ENCODE peak calls at places on chromosomes 1 and 21, in nine cellular contexts. One of them, this sample, is unnamed.
A peak's percentile ranks its signal among the peaks of the same experiment; 100 is the strongest.

GRCh38 chr21:38913120-38913975 is 107.6 kb downstream of the ETS2 start:
- DNase-seq in ACHN: peak; percentile 32
- DNase-seq in SK-N-DZ: no peak
- DNase-seq in kidney glomerular epithelial cell: no peak
- DNase-seq in CD4-positive, CD25-positive, alpha-beta regulatory T cell: no peak
- DNase-seq in activated T-cell treated with anti-CD3 and anti-CD28 coated beads, Interleukin-2, amount 50 U/mL, for 4 hours: no peak
- DNase-seq in CD8-positive, alpha-beta memory T cell: no peak
- DNase-seq in fibroblast of the conjunctiva: no peak
- DNase-seq in T-cell: no peak
- DNase-seq in this sample: peak; percentile 35

GRCh38 chr1:5898266-5898665 is 94.0 kb downstream of the NPHP4 start:
- DNase-seq in SK-N-DZ: no peak
- DNase-seq in fibroblast of the conjunctiva: no peak
- DNase-seq in ACHN: no peak
- DNase-seq in CD8-positive, alpha-beta memory T cell: no peak
- DNase-seq in T-cell: no peak
- DNase-seq in activated T-cell treated with anti-CD3 and anti-CD28 coated beads, Interleukin-2, amount 50 U/mL, for 4 hours: no peak
- DNase-seq in CD4-positive, CD25-positive, alpha-beta regulatory T cell: no peak
- DNase-seq in kidney glomerular epithelial cell: no peak
- DNase-seq in this sample: no peak

GRCh38 chr1:217029311-217030157 is 306.3 kb upstream of the ESRRG start:
- DNase-seq in SK-N-DZ: no peak
- DNase-seq in fibroblast of the conjunctiva: no peak
- DNase-seq in CD8-positive, alpha-beta memory T cell: no peak
- DNase-seq in CD4-positive, CD25-positive, alpha-beta regulatory T cell: no peak
- DNase-seq in kidney glomerular epithelial cell: peak; percentile 68
- DNase-seq in activated T-cell treated with anti-CD3 and anti-CD28 coated beads, Interleukin-2, amount 50 U/mL, for 4 hours: no peak
- DNase-seq in T-cell: no peak
- DNase-seq in ACHN: peak; percentile 82
- DNase-seq in this sample: no peak

GRCh38 chr1:89425056-89425455 is 61.2 kb downstream of the GBP6 start:
- DNase-seq in activated T-cell treated with anti-CD3 and anti-CD28 coated beads, Interleukin-2, amount 50 U/mL, for 4 hours: no peak
- DNase-seq in CD8-positive, alpha-beta memory T cell: no peak
- DNase-seq in T-cell: no peak
- DNase-seq in ACHN: no peak
- DNase-seq in fibroblast of the conjunctiva: no peak
- DNase-seq in kidney glomerular epithelial cell: no peak
- DNase-seq in SK-N-DZ: no peak
- DNase-seq in CD4-positive, CD25-positive, alpha-beta regulatory T cell: no peak
- DNase-seq in this sample: no peak

GRCh38 chr1:151993084-151993733 is 450 bp downstream of the S100A10 start:
- DNase-seq in fibroblast of the conjunctiva: no peak
- DNase-seq in ACHN: no peak
- DNase-seq in activated T-cell treated with anti-CD3 and anti-CD28 coated beads, Interleukin-2, amount 50 U/mL, for 4 hours: no peak
- DNase-seq in CD8-positive, alpha-beta memory T cell: peak; percentile 27
- DNase-seq in kidney glomerular epithelial cell: no peak
- DNase-seq in CD4-positive, CD25-positive, alpha-beta regulatory T cell: peak; percentile 16
- DNase-seq in T-cell: peak; percentile 9
- DNase-seq in SK-N-DZ: no peak
- DNase-seq in this sample: no peak

GRCh38 chr1:234555390-234556112 is 54.4 kb downstream of the IRF2BP2 start:
- DNase-seq in kidney glomerular epithelial cell: no peak
- DNase-seq in ACHN: no peak
- DNase-seq in CD4-positive, CD25-positive, alpha-beta regulatory T cell: no peak
- DNase-seq in T-cell: no peak
- DNase-seq in fibroblast of the conjunctiva: no peak
- DNase-seq in CD8-positive, alpha-beta memory T cell: no peak
- DNase-seq in activated T-cell treated with anti-CD3 and anti-CD28 coated beads, Interleukin-2, amount 50 U/mL, for 4 hours: no peak
- DNase-seq in SK-N-DZ: no peak
- DNase-seq in this sample: no peak

GRCh38 chr1:178024504-178024903 is 54.6 kb upstream of the SEC16B start:
- DNase-seq in activated T-cell treated with anti-CD3 and anti-CD28 coated beads, Interleukin-2, amount 50 U/mL, for 4 hours: no peak
- DNase-seq in fibroblast of the conjunctiva: no peak
- DNase-seq in kidney glomerular epithelial cell: no peak
- DNase-seq in ACHN: no peak
- DNase-seq in CD4-positive, CD25-positive, alpha-beta regulatory T cell: no peak
- DNase-seq in SK-N-DZ: no peak
- DNase-seq in T-cell: no peak
- DNase-seq in CD8-positive, alpha-beta memory T cell: no peak
- DNase-seq in this sample: no peak

GRCh38 chr21:45618287-45618686 is 25.2 kb upstream of the PCBP3 start:
- DNase-seq in T-cell: no peak
- DNase-seq in ACHN: no peak
- DNase-seq in fibroblast of the conjunctiva: no peak
- DNase-seq in SK-N-DZ: no peak
- DNase-seq in activated T-cell treated with anti-CD3 and anti-CD28 coated beads, Interleukin-2, amount 50 U/mL, for 4 hours: no peak
- DNase-seq in kidney glomerular epithelial cell: no peak
- DNase-seq in CD8-positive, alpha-beta memory T cell: no peak
- DNase-seq in CD4-positive, CD25-positive, alpha-beta regulatory T cell: no peak
- DNase-seq in this sample: peak; percentile 27

GRCh38 chr1:172746091-172746949 is 87.4 kb downstream of the FASLG start:
- DNase-seq in kidney glomerular epithelial cell: peak; percentile 89
- DNase-seq in activated T-cell treated with anti-CD3 and anti-CD28 coated beads, Interleukin-2, amount 50 U/mL, for 4 hours: no peak
- DNase-seq in ACHN: peak; percentile 95
- DNase-seq in CD8-positive, alpha-beta memory T cell: peak; percentile 16
- DNase-seq in SK-N-DZ: no peak
- DNase-seq in T-cell: no peak
- DNase-seq in fibroblast of the conjunctiva: peak; percentile 93
- DNase-seq in CD4-positive, CD25-positive, alpha-beta regulatory T cell: peak; percentile 8
- DNase-seq in this sample: no peak

GRCh38 chr1:234721476-234722266 is 111.7 kb upstream of the IRF2BP2 start:
- DNase-seq in CD4-positive, CD25-positive, alpha-beta regulatory T cell: no peak
- DNase-seq in ACHN: no peak
- DNase-seq in SK-N-DZ: no peak
- DNase-seq in activated T-cell treated with anti-CD3 and anti-CD28 coated beads, Interleukin-2, amount 50 U/mL, for 4 hours: no peak
- DNase-seq in kidney glomerular epithelial cell: peak; percentile 97
- DNase-seq in fibroblast of the conjunctiva: peak; percentile 75
- DNase-seq in T-cell: no peak
- DNase-seq in CD8-positive, alpha-beta memory T cell: no peak
- DNase-seq in this sample: no peak

GRCh38 chr1:185681034-185681633 is 53.1 kb upstream of the HMCN1 start:
- DNase-seq in CD4-positive, CD25-positive, alpha-beta regulatory T cell: no peak
- DNase-seq in fibroblast of the conjunctiva: peak; percentile 12
- DNase-seq in T-cell: no peak
- DNase-seq in activated T-cell treated with anti-CD3 and anti-CD28 coated beads, Interleukin-2, amount 50 U/mL, for 4 hours: no peak
- DNase-seq in SK-N-DZ: peak; percentile 12
- DNase-seq in kidney glomerular epithelial cell: peak; percentile 68
- DNase-seq in CD8-positive, alpha-beta memory T cell: no peak
- DNase-seq in ACHN: peak; percentile 63
- DNase-seq in this sample: no peak

GRCh38 chr1:233183226-233184020 is 112.1 kb downstream of the PCNX2 start:
- DNase-seq in kidney glomerular epithelial cell: peak; percentile 45
- DNase-seq in activated T-cell treated with anti-CD3 and anti-CD28 coated beads, Interleukin-2, amount 50 U/mL, for 4 hours: no peak
- DNase-seq in CD8-positive, alpha-beta memory T cell: no peak
- DNase-seq in T-cell: no peak
- DNase-seq in SK-N-DZ: no peak
- DNase-seq in CD4-positive, CD25-positive, alpha-beta regulatory T cell: no peak
- DNase-seq in fibroblast of the conjunctiva: no peak
- DNase-seq in ACHN: peak; percentile 39
- DNase-seq in this sample: no peak

GRCh38 chr1:18100060-18100459 is 7.5 kb upstream of the IGSF21 start:
- DNase-seq in SK-N-DZ: no peak
- DNase-seq in kidney glomerular epithelial cell: no peak
- DNase-seq in activated T-cell treated with anti-CD3 and anti-CD28 coated beads, Interleukin-2, amount 50 U/mL, for 4 hours: no peak
- DNase-seq in T-cell: no peak
- DNase-seq in CD8-positive, alpha-beta memory T cell: no peak
- DNase-seq in ACHN: no peak
- DNase-seq in CD4-positive, CD25-positive, alpha-beta regulatory T cell: no peak
- DNase-seq in fibroblast of the conjunctiva: no peak
- DNase-seq in this sample: no peak

GRCh38 chr1:55443175-55443933 is 228.2 kb upstream of the USP24 start:
- DNase-seq in CD8-positive, alpha-beta memory T cell: no peak
- DNase-seq in fibroblast of the conjunctiva: peak; percentile 99
- DNase-seq in activated T-cell treated with anti-CD3 and anti-CD28 coated beads, Interleukin-2, amount 50 U/mL, for 4 hours: no peak
- DNase-seq in T-cell: no peak
- DNase-seq in ACHN: peak; percentile 20
- DNase-seq in CD4-positive, CD25-positive, alpha-beta regulatory T cell: no peak
- DNase-seq in kidney glomerular epithelial cell: no peak
- DNase-seq in SK-N-DZ: no peak
- DNase-seq in this sample: no peak

GRCh38 chr1:32892368-32893197 is 6.3 kb downstream of the HPCA start:
- DNase-seq in CD8-positive, alpha-beta memory T cell: peak; percentile 20
- DNase-seq in T-cell: no peak
- DNase-seq in CD4-positive, CD25-positive, alpha-beta regulatory T cell: no peak
- DNase-seq in SK-N-DZ: peak; percentile 61
- DNase-seq in activated T-cell treated with anti-CD3 and anti-CD28 coated beads, Interleukin-2, amount 50 U/mL, for 4 hours: no peak
- DNase-seq in ACHN: peak; percentile 49
- DNase-seq in fibroblast of the conjunctiva: no peak
- DNase-seq in kidney glomerular epithelial cell: no peak
- DNase-seq in this sample: peak; percentile 57

GRCh38 chr1:150066838-150067183 is 765 bp upstream of the VPS45 start:
- DNase-seq in CD4-positive, CD25-positive, alpha-beta regulatory T cell: no peak
- DNase-seq in fibroblast of the conjunctiva: no peak
- DNase-seq in CD8-positive, alpha-beta memory T cell: no peak
- DNase-seq in T-cell: no peak
- DNase-seq in ACHN: no peak
- DNase-seq in SK-N-DZ: no peak
- DNase-seq in activated T-cell treated with anti-CD3 and anti-CD28 coated beads, Interleukin-2, amount 50 U/mL, for 4 hours: peak; percentile 13
- DNase-seq in kidney glomerular epithelial cell: peak; percentile 57
- DNase-seq in this sample: peak; percentile 74

GRCh38 chr21:45874716-45875415 is 106.7 kb upstream of the COL6A1 start:
- DNase-seq in activated T-cell treated with anti-CD3 and anti-CD28 coated beads, Interleukin-2, amount 50 U/mL, for 4 hours: peak; percentile 22
- DNase-seq in ACHN: no peak
- DNase-seq in CD8-positive, alpha-beta memory T cell: no peak
- DNase-seq in SK-N-DZ: no peak
- DNase-seq in T-cell: no peak
- DNase-seq in kidney glomerular epithelial cell: peak; percentile 42
- DNase-seq in CD4-positive, CD25-positive, alpha-beta regulatory T cell: no peak
- DNase-seq in fibroblast of the conjunctiva: peak; percentile 93
- DNase-seq in this sample: peak; percentile 78

GRCh38 chr1:24386241-24386640 is 27.3 kb downstream of the STPG1 start:
- DNase-seq in SK-N-DZ: no peak
- DNase-seq in fibroblast of the conjunctiva: no peak
- DNase-seq in ACHN: no peak
- DNase-seq in T-cell: no peak
- DNase-seq in CD8-positive, alpha-beta memory T cell: no peak
- DNase-seq in kidney glomerular epithelial cell: no peak
- DNase-seq in activated T-cell treated with anti-CD3 and anti-CD28 coated beads, Interleukin-2, amount 50 U/mL, for 4 hours: no peak
- DNase-seq in CD4-positive, CD25-positive, alpha-beta regulatory T cell: no peak
- DNase-seq in this sample: no peak

GRCh38 chr1:163056832-163057231 is 12.3 kb upstream of the RGS4 start:
- DNase-seq in T-cell: no peak
- DNase-seq in fibroblast of the conjunctiva: no peak
- DNase-seq in CD8-positive, alpha-beta memory T cell: no peak
- DNase-seq in CD4-positive, CD25-positive, alpha-beta regulatory T cell: no peak
- DNase-seq in kidney glomerular epithelial cell: peak; percentile 14
- DNase-seq in activated T-cell treated with anti-CD3 and anti-CD28 coated beads, Interleukin-2, amount 50 U/mL, for 4 hours: no peak
- DNase-seq in SK-N-DZ: no peak
- DNase-seq in ACHN: no peak
- DNase-seq in this sample: no peak

GRCh38 chr1:221001167-221001566 is 121.9 kb downstream of the HLX start:
- DNase-seq in kidney glomerular epithelial cell: no peak
- DNase-seq in SK-N-DZ: no peak
- DNase-seq in T-cell: no peak
- DNase-seq in CD8-positive, alpha-beta memory T cell: no peak
- DNase-seq in CD4-positive, CD25-positive, alpha-beta regulatory T cell: no peak
- DNase-seq in ACHN: no peak
- DNase-seq in activated T-cell treated with anti-CD3 and anti-CD28 coated beads, Interleukin-2, amount 50 U/mL, for 4 hours: no peak
- DNase-seq in fibroblast of the conjunctiva: no peak
- DNase-seq in this sample: no peak

GRCh38 chr1:85134583-85135455 is 66.0 kb downstream of the SYDE2 start:
- DNase-seq in T-cell: no peak
- DNase-seq in SK-N-DZ: no peak
- DNase-seq in fibroblast of the conjunctiva: peak; percentile 65
- DNase-seq in kidney glomerular epithelial cell: no peak
- DNase-seq in ACHN: no peak
- DNase-seq in CD8-positive, alpha-beta memory T cell: no peak
- DNase-seq in activated T-cell treated with anti-CD3 and anti-CD28 coated beads, Interleukin-2, amount 50 U/mL, for 4 hours: no peak
- DNase-seq in CD4-positive, CD25-positive, alpha-beta regulatory T cell: no peak
- DNase-seq in this sample: no peak

GRCh38 chr1:116453481-116453880 is 80.4 kb downstream of the ATP1A1 start:
- DNase-seq in fibroblast of the conjunctiva: no peak
- DNase-seq in SK-N-DZ: no peak
- DNase-seq in T-cell: no peak
- DNase-seq in kidney glomerular epithelial cell: no peak
- DNase-seq in CD8-positive, alpha-beta memory T cell: no peak
- DNase-seq in activated T-cell treated with anti-CD3 and anti-CD28 coated beads, Interleukin-2, amount 50 U/mL, for 4 hours: no peak
- DNase-seq in CD4-positive, CD25-positive, alpha-beta regulatory T cell: no peak
- DNase-seq in ACHN: no peak
- DNase-seq in this sample: no peak

GRCh38 chr1:161506336-161507223 is 1.3 kb downstream of the FCGR2A start:
- DNase-seq in kidney glomerular epithelial cell: no peak
- DNase-seq in fibroblast of the conjunctiva: peak; percentile 44
- DNase-seq in T-cell: no peak
- DNase-seq in CD4-positive, CD25-positive, alpha-beta regulatory T cell: no peak
- DNase-seq in ACHN: no peak
- DNase-seq in activated T-cell treated with anti-CD3 and anti-CD28 coated beads, Interleukin-2, amount 50 U/mL, for 4 hours: no peak
- DNase-seq in CD8-positive, alpha-beta memory T cell: no peak
- DNase-seq in SK-N-DZ: no peak
- DNase-seq in this sample: no peak

GRCh38 chr1:9652379-9653194 is 1.1 kb downstream of the PIK3CD start:
- DNase-seq in CD8-positive, alpha-beta memory T cell: peak; percentile 73
- DNase-seq in kidney glomerular epithelial cell: no peak
- DNase-seq in fibroblast of the conjunctiva: no peak
- DNase-seq in ACHN: no peak
- DNase-seq in SK-N-DZ: no peak
- DNase-seq in T-cell: peak; percentile 71
- DNase-seq in activated T-cell treated with anti-CD3 and anti-CD28 coated beads, Interleukin-2, amount 50 U/mL, for 4 hours: peak; percentile 50
- DNase-seq in CD4-positive, CD25-positive, alpha-beta regulatory T cell: peak; percentile 62
- DNase-seq in this sample: no peak

GRCh38 chr1:34199927-34200326 is 23.2 kb downstream of the C1orf94 start:
- DNase-seq in CD4-positive, CD25-positive, alpha-beta regulatory T cell: no peak
- DNase-seq in SK-N-DZ: no peak
- DNase-seq in activated T-cell treated with anti-CD3 and anti-CD28 coated beads, Interleukin-2, amount 50 U/mL, for 4 hours: no peak
- DNase-seq in ACHN: no peak
- DNase-seq in CD8-positive, alpha-beta memory T cell: no peak
- DNase-seq in kidney glomerular epithelial cell: peak; percentile 28
- DNase-seq in T-cell: no peak
- DNase-seq in fibroblast of the conjunctiva: no peak
- DNase-seq in this sample: no peak

GRCh38 chr1:1434131-1434811 is 1.2 kb upstream of the VWA1 start:
- DNase-seq in SK-N-DZ: no peak
- DNase-seq in kidney glomerular epithelial cell: no peak
- DNase-seq in fibroblast of the conjunctiva: no peak
- DNase-seq in activated T-cell treated with anti-CD3 and anti-CD28 coated beads, Interleukin-2, amount 50 U/mL, for 4 hours: no peak
- DNase-seq in CD8-positive, alpha-beta memory T cell: no peak
- DNase-seq in T-cell: no peak
- DNase-seq in CD4-positive, CD25-positive, alpha-beta regulatory T cell: no peak
- DNase-seq in ACHN: no peak
- DNase-seq in this sample: peak; percentile 16

GRCh38 chr1:25807480-25808390 is 7.7 kb downstream of the SELENON start:
- DNase-seq in SK-N-DZ: no peak
- DNase-seq in fibroblast of the conjunctiva: no peak
- DNase-seq in T-cell: no peak
- DNase-seq in activated T-cell treated with anti-CD3 and anti-CD28 coated beads, Interleukin-2, amount 50 U/mL, for 4 hours: no peak
- DNase-seq in kidney glomerular epithelial cell: no peak
- DNase-seq in CD4-positive, CD25-positive, alpha-beta regulatory T cell: no peak
- DNase-seq in ACHN: no peak
- DNase-seq in CD8-positive, alpha-beta memory T cell: no peak
- DNase-seq in this sample: no peak

GRCh38 chr1:119080586-119080985 is 59.9 kb downstream of the WARS2 start:
- DNase-seq in T-cell: no peak
- DNase-seq in SK-N-DZ: no peak
- DNase-seq in CD4-positive, CD25-positive, alpha-beta regulatory T cell: no peak
- DNase-seq in activated T-cell treated with anti-CD3 and anti-CD28 coated beads, Interleukin-2, amount 50 U/mL, for 4 hours: no peak
- DNase-seq in fibroblast of the conjunctiva: peak; percentile 82
- DNase-seq in kidney glomerular epithelial cell: peak; percentile 94
- DNase-seq in CD8-positive, alpha-beta memory T cell: no peak
- DNase-seq in ACHN: peak; percentile 93
- DNase-seq in this sample: no peak

This sample was measured in BE2C.